ENCODE peak calls at places on chromosomes 1 and 21, in ten cellular contexts. U is H54; G is ACHN; K is activated naive CD4-positive, alpha-beta T cell treated with anti-CD3 and anti-CD28 coated beads, Interleukin-2, amount 50 U/mL, for 16 hours; B is activated CD8-positive, alpha-beta memory T cell treated with anti-CD3 and anti-CD28 coated beads, Interleukin-2, amount 50 U/mL, for 48 hours; L is caudate nucleus; E is H9; V is amniotic stem cell; Z is left ventricle myocardium inferior; H is PC-3. R is an unnamed sample.

GRCh38 chr1:81617308-81618027 is 183.3 kb upstream of the ADGRL2 start:
- DNase-seq in U (no peak), G (no peak), K (no peak), B (no peak), L (no peak), E (no peak), V (no peak), Z (no peak), H (no peak), R (no peak)

GRCh38 chr1:7632681-7633080 is 138.4 kb upstream of the VAMP3 start:
- DNase-seq in U (no peak), G (no peak), K (no peak), B (no peak), L (no peak), E (no peak), V (no peak), Z (no peak), H (no peak), R (no peak)

GRCh38 chr21:38857152-38857825 is 51.6 kb downstream of the ETS2 start:
- DNase-seq in U (no peak), G (no peak), K (no peak), B (no peak), L (no peak), E (no peak), V (no peak), Z (peak), H (no peak), R (no peak)

GRCh38 chr1:193681422-193681821 is 495.0 kb upstream of the B3GALT2 start:
- DNase-seq in U (no peak), G (no peak), K (no peak), B (no peak), L (no peak), E (no peak), V (no peak), Z (no peak), H (no peak), R (no peak)

GRCh38 chr1:172019971-172020370 is 178.7 kb downstream of the DNM3 start:
- DNase-seq in U (no peak), G (no peak), K (no peak), B (no peak), L (no peak), E (no peak), V (no peak), Z (no peak), H (no peak), R (no peak)

GRCh38 chr1:72567511-72567910 is 285.2 kb upstream of the NEGR1 start:
- DNase-seq in U (no peak), G (peak), K (no peak), B (no peak), L (no peak), E (no peak), V (no peak), Z (no peak), H (no peak), R (no peak)

GRCh38 chr21:44487831-44488230 is 32.5 kb downstream of the LRRC3 start:
- DNase-seq in U (peak), G (peak), K (peak), B (peak), L (no peak), E (no peak), V (no peak), Z (no peak), H (peak), R (no peak)

GRCh38 chr1:177780096-177780700 is 189.7 kb downstream of the SEC16B start:
- DNase-seq in U (peak), G (peak), K (no peak), B (no peak), L (no peak), E (no peak), V (peak), Z (no peak), H (peak), R (peak)

GRCh38 chr1:111754964-111755320 is 759 bp upstream of the DDX20 start:
- DNase-seq in U (peak), G (peak), K (peak), B (no peak), L (no peak), E (no peak), V (no peak), Z (no peak), H (peak), R (no peak)